ENCODE peak calls at places on chromosomes 12 and 14, in ten cellular contexts. D is CD4-positive, alpha-beta T cell; P is uterus; Y is nephron progenitor cell; S is body of pancreas; H is H9; V is fibroblast of pulmonary artery; R is neural progenitor cell; M is psoas muscle; Q is AG04450. O is an unnamed sample.

GRCh38 chr14:59919582-59920377 is at the start of gene LRRC9:
- DNase-seq in D (no peak), P (no peak), Y (peak), S (peak), H (peak), V (peak), R (peak), M (peak), Q (no peak), O (peak)

GRCh38 chr14:79972230-79972629 is 239.1 kb downstream of the DIO2 start:
- DNase-seq in D (no peak), P (no peak), Y (no peak), S (no peak), H (no peak), V (no peak), R (no peak), M (no peak), Q (no peak), O (peak)

GRCh38 chr12:101740566-101740965 is 1.3 kb upstream of the SYCP3 start:
- DNase-seq in D (no peak), P (no peak), Y (no peak), S (no peak), H (no peak), V (no peak), R (no peak), M (no peak), Q (no peak), O (no peak)

GRCh38 chr12:122888232-122888752 is 7.6 kb downstream of the VPS37B start:
- DNase-seq in D (peak), P (no peak), Y (no peak), S (peak), H (peak), V (peak), R (peak), M (no peak), Q (no peak), O (peak)

GRCh38 chr14:94593749-94594431 is 12.7 kb downstream of the SERPINA5 start:
- DNase-seq in D (no peak), P (no peak), Y (no peak), S (no peak), H (no peak), V (no peak), R (no peak), M (no peak), Q (no peak), O (no peak)

GRCh38 chr12:1795221-1795784 is 25.1 kb upstream of the LRTM2 start:
- DNase-seq in D (no peak), P (no peak), Y (no peak), S (no peak), H (peak), V (no peak), R (no peak), M (no peak), Q (no peak), O (no peak)

GRCh38 chr14:103716091-103716801 is 636 bp downstream of the ZFYVE21 start:
- DNase-seq in D (no peak), P (peak), Y (no peak), S (peak), H (no peak), V (no peak), R (no peak), M (peak), Q (no peak), O (no peak)

GRCh38 chr14:24895243-24895583 is 154.7 kb downstream of the STXBP6 start:
- DNase-seq in D (no peak), P (no peak), Y (no peak), S (no peak), H (no peak), V (peak), R (peak), M (no peak), Q (no peak), O (peak)

GRCh38 chr14:48874701-48875100 is 711.5 kb downstream of the RPS29 start:
- DNase-seq in D (no peak), P (no peak), Y (no peak), S (no peak), H (no peak), V (no peak), R (peak), M (no peak), Q (no peak), O (no peak)

GRCh38 chr12:28925726-28926376 is 223.2 kb upstream of the FAR2 start:
- DNase-seq in D (no peak), P (no peak), Y (no peak), S (no peak), H (no peak), V (peak), R (no peak), M (no peak), Q (peak), O (no peak)

GRCh38 chr12:109611223-109611622 is 37.6 kb downstream of the MVK start:
- DNase-seq in D (no peak), P (no peak), Y (no peak), S (no peak), H (no peak), V (no peak), R (no peak), M (no peak), Q (no peak), O (no peak)

GRCh38 chr12:109663766-109664165 is 49.9 kb upstream of the FAM222A start:
- DNase-seq in D (no peak), P (no peak), Y (no peak), S (no peak), H (no peak), V (no peak), R (no peak), M (no peak), Q (no peak), O (no peak)

GRCh38 chr12:52423661-52424503 is 10.3 kb downstream of the KRT75 start:
- DNase-seq in D (no peak), P (peak), Y (no peak), S (no peak), H (no peak), V (no peak), R (no peak), M (no peak), Q (no peak), O (no peak)

GRCh38 chr12:110966081-110966760 is 45.8 kb upstream of the MYL2 start:
- DNase-seq in D (no peak), P (no peak), Y (no peak), S (no peak), H (no peak), V (peak), R (no peak), M (no peak), Q (no peak), O (no peak)

GRCh38 chr14:29352681-29353080 is 575.0 kb downstream of the PRKD1 start:
- DNase-seq in D (no peak), P (no peak), Y (no peak), S (no peak), H (no peak), V (peak), R (no peak), M (no peak), Q (no peak), O (no peak)

GRCh38 chr12:65894624-65895023 is 70.3 kb downstream of the HMGA2 start:
- DNase-seq in D (no peak), P (no peak), Y (no peak), S (no peak), H (no peak), V (no peak), R (no peak), M (no peak), Q (no peak), O (no peak)

GRCh38 chr12:82517027-82517426 is 158.7 kb downstream of the METTL25 start:
- DNase-seq in D (no peak), P (no peak), Y (no peak), S (peak), H (peak), V (peak), R (peak), M (no peak), Q (no peak), O (no peak)

GRCh38 chr12:104291867-104292524 is 11.5 kb upstream of the EID3 start:
- DNase-seq in D (no peak), P (no peak), Y (no peak), S (no peak), H (peak), V (no peak), R (peak), M (no peak), Q (no peak), O (no peak)

GRCh38 chr12:126027816-126028215 is 962.6 kb downstream of the AACS start:
- DNase-seq in D (no peak), P (no peak), Y (no peak), S (no peak), H (no peak), V (no peak), R (no peak), M (no peak), Q (no peak), O (no peak)

GRCh38 chr12:65756956-65757511 is 67.2 kb upstream of the HMGA2 start:
- DNase-seq in D (no peak), P (no peak), Y (no peak), S (no peak), H (no peak), V (no peak), R (no peak), M (no peak), Q (no peak), O (no peak)

GRCh38 chr12:127479256-127479655 is 787.7 kb upstream of the TMEM132C start:
- DNase-seq in D (no peak), P (no peak), Y (no peak), S (no peak), H (no peak), V (peak), R (no peak), M (no peak), Q (no peak), O (peak)

GRCh38 chr14:96117997-96118790 is 79.0 kb downstream of the C14orf132 start:
- DNase-seq in D (no peak), P (no peak), Y (no peak), S (no peak), H (no peak), V (no peak), R (no peak), M (no peak), Q (no peak), O (no peak)

GRCh38 chr12:126069549-126070165 is 1004.4 kb downstream of the AACS start:
- DNase-seq in D (no peak), P (no peak), Y (peak), S (peak), H (peak), V (peak), R (peak), M (no peak), Q (no peak), O (peak)

GRCh38 chr12:56258068-56258819 is at the start of gene ANKRD52:
- DNase-seq in D (peak), P (peak), Y (peak), S (peak), H (peak), V (peak), R (peak), M (peak), Q (peak), O (peak)

GRCh38 chr14:37122288-37122687 is 50.1 kb downstream of the SLC25A21 start:
- DNase-seq in D (no peak), P (no peak), Y (no peak), S (no peak), H (no peak), V (peak), R (no peak), M (no peak), Q (peak), O (peak)

GRCh38 chr12:65533177-65533883 is 254.8 kb downstream of the MSRB3 start:
- DNase-seq in D (no peak), P (no peak), Y (peak), S (no peak), H (no peak), V (peak), R (no peak), M (no peak), Q (no peak), O (no peak)

GRCh38 chr12:89840162-89840922 is 131.7 kb upstream of the ATP2B1 start:
- DNase-seq in D (no peak), P (no peak), Y (no peak), S (no peak), H (no peak), V (peak), R (no peak), M (no peak), Q (no peak), O (no peak)

GRCh38 chr14:59126714-59127436 is 61.6 kb upstream of the DAAM1 start:
- DNase-seq in D (no peak), P (no peak), Y (peak), S (peak), H (no peak), V (peak), R (peak), M (no peak), Q (no peak), O (peak)

DNA sequence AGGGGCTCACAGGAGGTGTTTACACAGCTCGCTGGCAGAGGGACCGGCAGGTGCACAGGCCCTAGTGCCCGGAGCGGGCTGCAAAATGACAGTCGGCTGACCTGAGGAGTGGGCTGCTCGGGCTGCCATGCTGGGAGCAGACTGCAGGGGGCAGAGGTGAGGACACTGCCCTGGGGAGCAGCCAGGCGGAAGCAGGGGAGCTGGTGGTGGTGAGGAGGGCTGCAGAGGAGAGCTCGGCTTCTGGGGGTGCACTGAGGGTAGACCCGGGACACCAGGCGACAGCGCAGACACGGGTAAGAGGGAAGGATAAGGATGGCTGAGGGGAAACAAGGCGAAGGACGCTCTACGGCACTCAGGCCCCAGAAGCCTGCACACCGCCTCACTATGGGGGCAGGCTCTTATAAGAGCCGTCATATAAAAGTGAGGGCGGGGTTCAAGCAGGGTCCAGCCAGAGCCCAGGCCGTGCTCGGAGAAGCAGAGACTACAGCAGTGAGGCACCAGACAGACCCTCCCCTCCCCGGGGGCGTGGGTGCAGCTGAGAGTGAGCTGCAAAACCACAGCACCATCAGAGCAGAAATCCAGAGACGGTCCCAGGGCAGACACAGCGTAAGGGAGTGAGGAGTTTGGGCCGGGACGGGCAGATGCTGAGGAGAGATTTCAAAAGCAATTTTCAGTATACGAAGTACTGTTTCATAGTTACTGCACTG is 62.5 kb downstream of the CCDC88C start:
- DNase-seq in D (no peak), P (no peak), Y (peak), S (no peak), H (peak), V (no peak), R (peak), M (no peak), Q (no peak), O (no peak)
- TF ChIP-seq CTCF in D (peak), P (no peak), Y (peak), S (peak), H (peak), V (peak), R (peak), M (no peak), Q (no peak), O (peak)

DNA sequence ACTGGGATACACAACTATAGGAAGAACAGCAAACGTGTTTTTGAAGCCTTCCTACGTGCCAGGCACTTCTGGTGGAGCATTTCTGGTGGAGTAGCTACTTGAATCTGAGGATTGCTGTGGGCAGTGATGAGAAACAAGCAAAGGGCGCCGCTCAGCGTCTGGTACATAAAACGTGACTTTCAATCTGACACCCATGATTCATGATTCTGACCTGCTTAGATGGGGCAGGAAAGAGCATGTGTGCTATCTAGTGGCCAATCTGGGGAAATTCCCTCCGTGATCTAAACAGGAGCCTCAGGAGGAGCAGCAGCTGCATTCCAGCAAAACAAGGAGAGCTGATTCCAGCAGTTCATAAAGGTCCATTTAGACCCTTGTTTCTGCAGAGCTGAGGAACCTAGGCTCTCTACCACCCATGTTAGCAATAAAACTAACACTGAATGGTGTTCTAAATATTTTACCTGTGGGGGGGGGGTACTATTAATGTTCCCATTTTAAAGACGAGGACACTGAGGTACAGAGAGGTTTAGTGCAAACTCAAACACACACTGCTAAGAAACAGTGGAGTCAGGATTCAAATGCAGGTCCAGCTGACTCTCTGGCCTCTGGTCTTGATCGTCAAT is 37.8 kb downstream of the PAH start:
- DNase-seq in D (no peak), P (peak), Y (peak), S (peak), H (peak), V (peak), R (peak), M (peak), Q (no peak), O (peak)
- TF ChIP-seq CTCF in D (no peak), P (peak), Y (peak), S (peak), H (peak), V (no peak), R (peak), M (peak), Q (no peak), O (peak)

GRCh38 chr14:66568220-66568619 is 60.3 kb downstream of the GPHN start:
- DNase-seq in D (no peak), P (no peak), Y (no peak), S (no peak), H (no peak), V (peak), R (no peak), M (no peak), Q (no peak), O (no peak)
- TF ChIP-seq CTCF in D (no peak), P (no peak), Y (no peak), S (no peak), H (no peak), V (no peak), R (no peak), M (no peak), Q (no peak), O (no peak)

GRCh38 chr14:75299576-75299975 is 20.9 kb downstream of the FOS start:
- DNase-seq in D (no peak), P (no peak), Y (no peak), S (no peak), H (no peak), V (peak), R (no peak), M (no peak), Q (no peak), O (no peak)

GRCh38 chr14:75301666-75302325 is 23.2 kb downstream of the FOS start:
- DNase-seq in D (no peak), P (no peak), Y (no peak), S (no peak), H (no peak), V (peak), R (no peak), M (peak), Q (no peak), O (no peak)

GRCh38 chr14:75299064-75299463 is 20.4 kb downstream of the FOS start:
- DNase-seq in D (no peak), P (peak), Y (no peak), S (no peak), H (no peak), V (peak), R (no peak), M (peak), Q (no peak), O (no peak)

GRCh38 chr14:75306917-75307699 is 28.5 kb downstream of the FOS start:
- DNase-seq in D (no peak), P (no peak), Y (no peak), S (no peak), H (no peak), V (no peak), R (peak), M (no peak), Q (no peak), O (no peak)

DNA sequence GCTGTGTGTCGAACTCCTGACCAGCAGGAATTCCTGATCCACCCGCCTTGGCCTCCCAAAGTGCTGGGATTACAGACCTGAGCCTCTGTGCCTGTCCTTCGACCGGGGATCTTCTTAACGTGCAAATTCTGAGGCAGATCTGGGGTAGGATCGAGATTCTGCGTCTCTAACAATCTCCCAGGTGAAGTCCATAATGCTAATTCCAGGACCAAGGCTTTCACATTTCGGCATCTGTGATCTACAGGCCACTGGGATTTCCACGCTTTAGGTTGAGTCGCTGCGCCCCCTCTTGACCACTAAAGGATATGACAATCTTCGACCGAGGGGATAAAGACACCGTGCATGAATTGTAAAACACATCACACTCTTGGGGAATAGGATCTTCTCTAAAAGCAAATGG is 24.8 kb downstream of the FOS start:
- DNase-seq in D (peak), P (peak), Y (peak), S (peak), H (peak), V (peak), R (peak), M (peak), Q (no peak), O (no peak)
- TF ChIP-seq CTCF in D (peak), P (peak), Y (peak), S (peak), H (peak), V (peak), R (peak), M (peak), Q (peak), O (peak)

DNA sequence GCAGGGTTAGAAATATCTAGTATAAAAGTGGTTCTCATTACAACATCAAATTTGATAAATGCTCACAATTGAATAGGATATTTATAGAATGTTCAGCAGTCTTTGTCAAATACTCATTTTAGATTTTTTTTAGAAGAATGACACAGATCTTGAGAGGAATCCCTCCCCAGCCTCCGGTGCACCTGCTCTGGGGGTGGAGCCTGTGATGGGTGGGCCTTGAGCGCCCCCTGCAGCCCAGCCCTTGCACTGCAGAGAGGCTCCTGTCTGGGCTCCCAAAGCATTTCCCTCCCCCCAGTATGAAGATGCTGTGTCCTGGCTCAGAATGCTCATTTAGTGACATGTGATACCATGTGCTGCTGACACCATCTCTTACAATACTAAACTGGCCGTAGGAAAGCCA is 792.3 kb downstream of the TMEM121 start:
- DNase-seq in D (peak), P (no peak), Y (no peak), S (no peak), H (no peak), V (no peak), R (no peak), M (no peak), Q (no peak), O (no peak)
- TF ChIP-seq CTCF in D (peak), P (no peak), Y (no peak), S (no peak), H (no peak), V (no peak), R (no peak), M (no peak), Q (no peak), O (no peak)